ENCODE peak calls at places on chromosomes 13 and 19, in seven cellular contexts. One of them, this sample, is unnamed.

GRCh38 chr13:112178769-112179168 is 111.8 kb downstream of the SOX1 start:
- DNase-seq in HCT116: no peak
- DNase-seq in GM12878: no peak
- DNase-seq in SK-N-SH: no peak
- DNase-seq in K562: no peak
- DNase-seq in H1: no peak
- DNase-seq in HepG2: no peak
- DNase-seq in this sample: no peak

GRCh38 chr13:37669845-37670244 is 71.3 kb upstream of the POSTN start:
- DNase-seq in SK-N-SH: no peak
- DNase-seq in HCT116: no peak
- DNase-seq in K562: no peak
- DNase-seq in HepG2: no peak
- DNase-seq in H1: no peak
- DNase-seq in GM12878: no peak
- DNase-seq in this sample: no peak

GRCh38 chr13:35979378-35979911 is 151.7 kb downstream of the DCLK1 start:
- DNase-seq in SK-N-SH: no peak
- DNase-seq in H1: no peak
- DNase-seq in HCT116: no peak
- DNase-seq in GM12878: no peak
- DNase-seq in HepG2: no peak
- DNase-seq in K562: no peak
- DNase-seq in this sample: no peak

GRCh38 chr19:38900816-38901215 is 1.0 kb downstream of the NFKBIB start:
- DNase-seq in K562: no peak
- DNase-seq in HepG2: no peak
- DNase-seq in H1: no peak
- DNase-seq in SK-N-SH: no peak
- DNase-seq in GM12878: no peak
- DNase-seq in HCT116: no peak
- DNase-seq in this sample: no peak

GRCh38 chr13:77779461-77780272 is 82.2 kb downstream of the SLAIN1 start:
- DNase-seq in K562: no peak
- DNase-seq in SK-N-SH: peak; percentile 36
- DNase-seq in H1: no peak
- DNase-seq in HCT116: peak; percentile 18
- DNase-seq in GM12878: peak; percentile 24
- DNase-seq in HepG2: peak; percentile 26
- DNase-seq in this sample: peak; percentile 8

GRCh38 chr19:57800696-57801095 is 14.0 kb downstream of the ZNF552 start:
- DNase-seq in GM12878: no peak
- DNase-seq in K562: no peak
- DNase-seq in SK-N-SH: no peak
- DNase-seq in H1: no peak
- DNase-seq in HCT116: no peak
- DNase-seq in HepG2: no peak
- DNase-seq in this sample: no peak

GRCh38 chr13:35157143-35157755 is 215.2 kb downstream of the NBEA start:
- DNase-seq in HCT116: peak; percentile 38
- DNase-seq in H1: no peak
- DNase-seq in SK-N-SH: peak; percentile 43
- DNase-seq in K562: no peak
- DNase-seq in GM12878: peak; percentile 33
- DNase-seq in HepG2: peak; percentile 31
- DNase-seq in this sample: no peak

GRCh38 chr19:45446295-45446694 is 21.5 kb upstream of the FOSB start:
- DNase-seq in H1: no peak
- DNase-seq in K562: no peak
- DNase-seq in GM12878: no peak
- DNase-seq in HCT116: no peak
- DNase-seq in HepG2: peak; percentile 63
- DNase-seq in SK-N-SH: peak; percentile 42
- DNase-seq in this sample: no peak

GRCh38 chr19:51796195-51796679 is 1.3 kb downstream of the FPR3 start:
- DNase-seq in HCT116: no peak
- DNase-seq in HepG2: no peak
- DNase-seq in SK-N-SH: no peak
- DNase-seq in H1: no peak
- DNase-seq in GM12878: no peak
- DNase-seq in K562: peak; percentile 65
- DNase-seq in this sample: no peak

GRCh38 chr19:17671906-17672305 is 16.2 kb downstream of the UNC13A start:
- DNase-seq in H1: no peak
- DNase-seq in K562: peak; percentile 75
- DNase-seq in GM12878: no peak
- DNase-seq in HepG2: peak; percentile 24
- DNase-seq in HCT116: peak; percentile 68
- DNase-seq in SK-N-SH: peak; percentile 73
- DNase-seq in this sample: no peak

GRCh38 chr19:47036233-47036651 is 12.2 kb downstream of the TMEM160 start:
- DNase-seq in SK-N-SH: no peak
- DNase-seq in GM12878: no peak
- DNase-seq in H1: no peak
- DNase-seq in HCT116: no peak
- DNase-seq in K562: no peak
- DNase-seq in HepG2: no peak
- DNase-seq in this sample: no peak

GRCh38 chr13:55563267-55563666 is 1577.5 kb upstream of the PRR20A start:
- DNase-seq in GM12878: no peak
- DNase-seq in H1: no peak
- DNase-seq in HCT116: no peak
- DNase-seq in HepG2: no peak
- DNase-seq in K562: no peak
- DNase-seq in SK-N-SH: no peak
- DNase-seq in this sample: no peak

GRCh38 chr13:39712626-39713025 is 57.2 kb downstream of the COG6 start:
- DNase-seq in HepG2: no peak
- DNase-seq in HCT116: no peak
- DNase-seq in SK-N-SH: no peak
- DNase-seq in K562: no peak
- DNase-seq in GM12878: no peak
- DNase-seq in H1: no peak
- DNase-seq in this sample: no peak

GRCh38 chr13:46622013-46622917 is 69.3 kb downstream of the LRCH1 start:
- DNase-seq in H1: no peak
- DNase-seq in GM12878: no peak
- DNase-seq in SK-N-SH: no peak
- DNase-seq in K562: no peak
- DNase-seq in HepG2: peak; percentile 10
- DNase-seq in HCT116: no peak
- DNase-seq in this sample: no peak

GRCh38 chr13:36973621-36974268 is 25.4 kb downstream of the ALG5 start:
- DNase-seq in HCT116: no peak
- DNase-seq in H1: no peak
- DNase-seq in HepG2: no peak
- DNase-seq in K562: no peak
- DNase-seq in GM12878: no peak
- DNase-seq in SK-N-SH: no peak
- DNase-seq in this sample: no peak

GRCh38 chr13:110696776-110697175 is 9.1 kb downstream of the CARS2 start:
- DNase-seq in HepG2: no peak
- DNase-seq in SK-N-SH: no peak
- DNase-seq in GM12878: no peak
- DNase-seq in K562: no peak
- DNase-seq in H1: no peak
- DNase-seq in HCT116: no peak
- DNase-seq in this sample: no peak
- TF ChIP-seq SIN3A in HepG2: no peak
- TF ChIP-seq SIN3A in SK-N-SH: no peak
- TF ChIP-seq SIN3A in GM12878: no peak
- TF ChIP-seq SIN3A in K562: no peak
- TF ChIP-seq SIN3A in H1: no peak
- TF ChIP-seq SIN3A in HCT116: no peak
- TF ChIP-seq SIN3A in this sample: no peak

DNA sequence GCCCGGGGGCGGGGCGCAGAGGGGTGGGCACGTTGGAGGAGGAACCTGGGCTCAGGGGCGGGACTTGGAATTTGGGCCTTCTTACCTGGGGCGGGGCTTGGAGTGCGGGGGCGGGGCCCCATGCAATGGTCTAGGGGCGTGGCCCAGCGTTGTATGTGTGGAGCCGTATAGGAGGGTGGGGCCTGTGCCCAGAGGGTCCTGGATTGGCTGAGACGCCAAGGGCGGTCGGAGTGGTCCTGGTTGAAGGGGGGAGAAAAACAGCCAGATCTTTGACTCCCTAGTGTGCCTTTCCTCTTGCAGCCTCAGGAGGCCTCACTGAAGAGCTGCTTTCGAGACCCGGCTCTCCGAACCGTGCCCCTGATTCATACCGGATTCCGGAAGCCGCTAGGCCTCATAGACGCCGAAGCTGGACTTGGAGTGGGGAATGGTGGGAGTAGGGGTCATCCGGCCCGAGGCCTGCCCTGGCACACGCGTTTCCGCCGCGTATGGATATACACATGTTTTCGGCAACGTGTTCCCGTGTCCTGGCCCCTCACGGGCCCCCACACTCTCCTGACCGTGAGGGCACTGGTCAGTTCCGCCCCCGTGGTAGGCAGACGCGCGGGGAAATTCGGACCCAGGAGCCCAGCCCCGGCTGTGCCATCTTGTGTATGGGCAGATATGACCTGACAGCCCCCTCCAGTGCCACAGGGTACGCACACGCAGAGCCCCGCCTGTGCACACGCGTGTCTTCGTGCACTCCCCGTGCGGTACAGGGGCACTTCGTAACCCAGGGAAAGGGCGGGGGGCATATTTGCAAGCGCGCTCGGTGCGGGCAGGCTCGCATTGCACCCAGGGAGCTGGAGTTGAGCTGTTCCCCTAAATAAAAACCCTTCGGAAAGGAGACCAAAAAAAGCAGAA is 661 bp upstream of the PRR12 start:
- DNase-seq in GM12878: peak; percentile 91
- DNase-seq in HCT116: peak; percentile 97
- DNase-seq in H1: peak; percentile 98
- DNase-seq in HepG2: peak; percentile 97
- DNase-seq in K562: peak; percentile 98
- DNase-seq in SK-N-SH: peak; percentile 95
- DNase-seq in this sample: peak; percentile 56
- TF ChIP-seq CTCF in GM12878: no peak
- TF ChIP-seq CTCF in HCT116: no peak
- TF ChIP-seq CTCF in H1: peak; percentile 8
- TF ChIP-seq CTCF in HepG2: peak; percentile 21
- TF ChIP-seq CTCF in K562: peak; percentile 18
- TF ChIP-seq CTCF in SK-N-SH: no peak
- TF ChIP-seq CTCF in this sample: no peak

GRCh38 chr19:30434797-30435594 is 62.8 kb downstream of the ZNF536 start:
- DNase-seq in SK-N-SH: no peak
- DNase-seq in K562: no peak
- DNase-seq in GM12878: no peak
- DNase-seq in H1: no peak
- DNase-seq in HepG2: no peak
- DNase-seq in HCT116: no peak
- DNase-seq in this sample: no peak

GRCh38 chr19:30441011-30441410 is 68.8 kb downstream of the ZNF536 start:
- DNase-seq in HCT116: no peak
- DNase-seq in GM12878: no peak
- DNase-seq in HepG2: no peak
- DNase-seq in K562: no peak
- DNase-seq in H1: no peak
- DNase-seq in SK-N-SH: no peak
- DNase-seq in this sample: no peak

GRCh38 chr19:30439271-30439750 is 67.1 kb downstream of the ZNF536 start:
- DNase-seq in H1: no peak
- DNase-seq in GM12878: no peak
- DNase-seq in SK-N-SH: no peak
- DNase-seq in HCT116: no peak
- DNase-seq in K562: no peak
- DNase-seq in HepG2: no peak
- DNase-seq in this sample: no peak

GRCh38 chr19:30442715-30443114 is 70.5 kb downstream of the ZNF536 start:
- DNase-seq in HepG2: no peak
- DNase-seq in H1: no peak
- DNase-seq in K562: no peak
- DNase-seq in HCT116: no peak
- DNase-seq in SK-N-SH: no peak
- DNase-seq in GM12878: no peak
- DNase-seq in this sample: no peak

DNA sequence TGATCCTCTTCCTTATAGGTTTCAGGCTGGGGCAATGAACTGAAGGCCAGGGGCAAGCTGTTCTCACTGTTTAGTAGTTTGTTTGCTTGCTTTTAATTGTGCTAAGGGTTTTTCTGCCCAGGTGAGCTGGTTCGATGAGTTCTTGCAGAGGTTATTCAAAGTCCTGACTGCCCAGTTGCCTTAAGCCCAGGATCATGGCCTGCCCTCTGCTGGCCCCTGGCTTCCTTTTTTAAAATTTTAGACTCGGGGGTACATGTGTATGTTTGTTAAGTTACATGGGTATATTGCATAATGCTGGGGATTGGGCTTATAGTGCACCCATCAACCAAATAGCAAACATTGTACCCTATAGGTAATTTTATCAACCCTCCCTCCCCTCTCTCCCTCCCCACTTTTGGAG is 65.7 kb downstream of the ZNF536 start:
- DNase-seq in GM12878: no peak
- DNase-seq in H1: no peak
- DNase-seq in HepG2: no peak
- DNase-seq in K562: no peak
- DNase-seq in HCT116: no peak
- DNase-seq in SK-N-SH: no peak
- DNase-seq in this sample: no peak
- TF ChIP-seq SIN3A in GM12878: no peak
- TF ChIP-seq SIN3A in H1: no peak
- TF ChIP-seq SIN3A in HepG2: no peak
- TF ChIP-seq SIN3A in K562: no peak
- TF ChIP-seq SIN3A in HCT116: no peak
- TF ChIP-seq SIN3A in SK-N-SH: no peak
- TF ChIP-seq SIN3A in this sample: no peak

GRCh38 chr13:60134376-60134775 is 29.4 kb downstream of the DIAPH3 start:
- DNase-seq in HCT116: no peak
- DNase-seq in HepG2: no peak
- DNase-seq in H1: no peak
- DNase-seq in SK-N-SH: no peak
- DNase-seq in K562: no peak
- DNase-seq in GM12878: no peak
- DNase-seq in this sample: no peak
- TF ChIP-seq CTCF in HCT116: peak; percentile 43
- TF ChIP-seq CTCF in HepG2: no peak
- TF ChIP-seq CTCF in H1: peak; percentile 69
- TF ChIP-seq CTCF in SK-N-SH: peak; percentile 45
- TF ChIP-seq CTCF in K562: no peak
- TF ChIP-seq CTCF in GM12878: no peak
- TF ChIP-seq CTCF in this sample: peak; percentile 26

DNA sequence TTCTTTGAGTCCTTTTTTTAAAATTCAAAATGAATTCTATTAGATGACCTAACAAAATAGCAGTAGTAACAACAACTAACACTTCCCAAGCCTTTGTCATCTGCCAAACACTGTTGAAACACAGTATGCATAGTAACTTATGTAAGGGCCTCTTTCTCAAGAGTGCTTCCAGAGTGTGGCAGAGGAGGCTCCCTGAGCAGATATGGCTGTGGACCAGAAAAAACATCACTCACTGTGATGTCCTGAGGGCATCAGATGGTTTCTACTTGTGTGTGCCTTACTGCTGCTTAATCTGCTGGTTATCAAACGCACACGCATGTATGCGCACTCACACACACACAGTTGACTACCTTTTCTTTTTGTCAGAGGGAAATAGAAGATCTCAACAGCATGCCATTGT is 110.8 kb downstream of the DLEU7 start:
- DNase-seq in H1: no peak
- DNase-seq in K562: no peak
- DNase-seq in HepG2: no peak
- DNase-seq in SK-N-SH: peak; percentile 46
- DNase-seq in HCT116: no peak
- DNase-seq in GM12878: no peak
- DNase-seq in this sample: no peak
- TF ChIP-seq SIN3A in H1: no peak
- TF ChIP-seq SIN3A in K562: no peak
- TF ChIP-seq SIN3A in HepG2: no peak
- TF ChIP-seq SIN3A in SK-N-SH: no peak
- TF ChIP-seq SIN3A in HCT116: no peak
- TF ChIP-seq SIN3A in GM12878: no peak
- TF ChIP-seq SIN3A in this sample: no peak

This sample was measured in Panc1.